ENCODE peak calls at places on chromosomes 3 and 15, in five cellular contexts. W, N, V, Z and O are unnamed samples.

GRCh38 chr3:139638518-139638917 is 39.3 kb downstream of the NMNAT3 start:
- DNase-seq in W (no peak), N (no peak), V (no peak), Z (no peak), O (no peak)

GRCh38 chr3:54527953-54528352 is 399.9 kb downstream of the LRTM1 start:
- DNase-seq in W (no peak), N (no peak), V (no peak), Z (no peak), O (no peak)

GRCh38 chr15:28125673-28126651 is 26.8 kb upstream of the OCA2 start:
- DNase-seq in W (no peak), N (peak; percentile 45), V (peak; percentile 28), Z (peak; percentile 35), O (no peak)

GRCh38 chr3:185316740-185317407 is 46.1 kb upstream of the MAP3K13 start:
- DNase-seq in W (no peak), N (no peak), V (no peak), Z (no peak), O (no peak)

GRCh38 chr3:62611541-62612240 is 238.3 kb upstream of the FEZF2 start:
- DNase-seq in W (no peak), N (no peak), V (no peak), Z (no peak), O (no peak)

GRCh38 chr3:33360136-33360825 is 79.9 kb downstream of the UBP1 start:
- DNase-seq in W (no peak), N (no peak), V (peak; percentile 38), Z (peak; percentile 48), O (no peak)

GRCh38 chr3:57948080-57948671 is 60.0 kb upstream of the FLNB start:
- DNase-seq in W (no peak), N (no peak), V (no peak), Z (no peak), O (no peak)

GRCh38 chr3:184523825-184524615 is 37.6 kb upstream of the EPHB3 start:
- DNase-seq in W (no peak), N (no peak), V (peak; percentile 27), Z (peak; percentile 60), O (no peak)

GRCh38 chr3:172647823-172648222 is 63.0 kb downstream of the NCEH1 start:
- DNase-seq in W (no peak), N (no peak), V (no peak), Z (no peak), O (no peak)

GRCh38 chr15:85095566-85095965 is 113.9 kb downstream of the PDE8A start:
- DNase-seq in W (no peak), N (no peak), V (no peak), Z (no peak), O (no peak)

GRCh38 chr3:17188378-17188777 is 303.6 kb downstream of the PLCL2 start:
- DNase-seq in W (no peak), N (no peak), V (no peak), Z (no peak), O (no peak)

GRCh38 chr3:5160926-5161858 is 26.3 kb upstream of the EDEM1 start:
- DNase-seq in W (no peak), N (peak; percentile 80), V (no peak), Z (no peak), O (no peak)

GRCh38 chr3:113132571-113132996 is 78.8 kb upstream of the BOC start:
- DNase-seq in W (no peak), N (no peak), V (no peak), Z (no peak), O (no peak)

GRCh38 chr3:114418107-114418506 is 124.3 kb downstream of the TIGIT start:
- DNase-seq in W (no peak), N (no peak), V (no peak), Z (no peak), O (no peak)

GRCh38 chr3:58203541-58203940 is 7.2 kb downstream of the DNASE1L3 start:
- DNase-seq in W (no peak), N (no peak), V (no peak), Z (no peak), O (no peak)